ENCODE peak calls at places on chromosomes 16 and 17, in four cellular contexts. One of them, this sample, is unnamed.

GRCh38 chr16:919658-920631 is 50.8 kb downstream of the LMF1 start:
- DNase-seq in colonic mucosa: no peak
- DNase-seq in HFFc6: peak
- DNase-seq in psoas muscle: peak
- DNase-seq in this sample: no peak

GRCh38 chr16:56591377-56592060 is 2.2 kb downstream of the MT3 start:
- DNase-seq in psoas muscle: no peak
- DNase-seq in colonic mucosa: no peak
- DNase-seq in HFFc6: no peak
- DNase-seq in this sample: no peak

GRCh38 chr17:83192161-83192788 is 112.9 kb downstream of the METRNL start:
- DNase-seq in HFFc6: peak
- DNase-seq in psoas muscle: peak
- DNase-seq in colonic mucosa: peak
- DNase-seq in this sample: no peak

GRCh38 chr17:77045441-77046041 is 95.2 kb upstream of the SEC14L1 start:
- DNase-seq in psoas muscle: no peak
- DNase-seq in HFFc6: no peak
- DNase-seq in colonic mucosa: no peak
- DNase-seq in this sample: no peak

GRCh38 chr16:46620265-46621005 is 744 bp downstream of the SHCBP1 start:
- DNase-seq in colonic mucosa: peak
- DNase-seq in HFFc6: peak
- DNase-seq in psoas muscle: no peak
- DNase-seq in this sample: no peak

GRCh38 chr17:6496636-6497441 is 52.6 kb downstream of the PIMREG start:
- DNase-seq in colonic mucosa: no peak
- DNase-seq in psoas muscle: no peak
- DNase-seq in HFFc6: no peak
- DNase-seq in this sample: no peak

GRCh38 chr17:44321246-44322120 is 3.1 kb downstream of the SLC25A39 start:
- DNase-seq in HFFc6: no peak
- DNase-seq in psoas muscle: no peak
- DNase-seq in colonic mucosa: no peak
- DNase-seq in this sample: no peak

GRCh38 chr17:77728871-77729270 is 229.6 kb upstream of the TNRC6C start:
- DNase-seq in psoas muscle: no peak
- DNase-seq in colonic mucosa: peak
- DNase-seq in HFFc6: no peak
- DNase-seq in this sample: no peak

GRCh38 chr17:5513610-5514009 is 27.2 kb downstream of the MIS12 start:
- DNase-seq in colonic mucosa: no peak
- DNase-seq in HFFc6: no peak
- DNase-seq in psoas muscle: no peak
- DNase-seq in this sample: no peak

GRCh38 chr17:39225974-39226683 is 384 bp upstream of the STAC2 start:
- DNase-seq in colonic mucosa: peak
- DNase-seq in HFFc6: no peak
- DNase-seq in psoas muscle: peak
- DNase-seq in this sample: no peak

GRCh38 chr16:12538667-12539081 is 265.0 kb downstream of the CPPED1 start:
- DNase-seq in colonic mucosa: no peak
- DNase-seq in HFFc6: no peak
- DNase-seq in psoas muscle: no peak
- DNase-seq in this sample: no peak

GRCh38 chr16:68085259-68086071 is at the start of gene NFATC3:
- DNase-seq in colonic mucosa: peak
- DNase-seq in psoas muscle: peak
- DNase-seq in HFFc6: peak
- DNase-seq in this sample: peak

GRCh38 chr16:68901910-68902309 is 58.6 kb downstream of the TANGO6 start:
- DNase-seq in psoas muscle: no peak
- DNase-seq in colonic mucosa: no peak
- DNase-seq in HFFc6: peak
- DNase-seq in this sample: no peak

GRCh38 chr17:78839762-78840529 is 668 bp downstream of the USP36 start:
- DNase-seq in HFFc6: peak
- DNase-seq in psoas muscle: peak
- DNase-seq in colonic mucosa: peak
- DNase-seq in this sample: no peak

GRCh38 chr16:12819126-12820117 is 15.7 kb upstream of the CPPED1 start:
- DNase-seq in HFFc6: peak
- DNase-seq in psoas muscle: peak
- DNase-seq in colonic mucosa: peak
- DNase-seq in this sample: peak

GRCh38 chr16:24550295-24550694 is 10.9 kb downstream of the RBBP6 start:
- DNase-seq in psoas muscle: no peak
- DNase-seq in colonic mucosa: no peak
- DNase-seq in HFFc6: no peak
- DNase-seq in this sample: no peak

DNA sequence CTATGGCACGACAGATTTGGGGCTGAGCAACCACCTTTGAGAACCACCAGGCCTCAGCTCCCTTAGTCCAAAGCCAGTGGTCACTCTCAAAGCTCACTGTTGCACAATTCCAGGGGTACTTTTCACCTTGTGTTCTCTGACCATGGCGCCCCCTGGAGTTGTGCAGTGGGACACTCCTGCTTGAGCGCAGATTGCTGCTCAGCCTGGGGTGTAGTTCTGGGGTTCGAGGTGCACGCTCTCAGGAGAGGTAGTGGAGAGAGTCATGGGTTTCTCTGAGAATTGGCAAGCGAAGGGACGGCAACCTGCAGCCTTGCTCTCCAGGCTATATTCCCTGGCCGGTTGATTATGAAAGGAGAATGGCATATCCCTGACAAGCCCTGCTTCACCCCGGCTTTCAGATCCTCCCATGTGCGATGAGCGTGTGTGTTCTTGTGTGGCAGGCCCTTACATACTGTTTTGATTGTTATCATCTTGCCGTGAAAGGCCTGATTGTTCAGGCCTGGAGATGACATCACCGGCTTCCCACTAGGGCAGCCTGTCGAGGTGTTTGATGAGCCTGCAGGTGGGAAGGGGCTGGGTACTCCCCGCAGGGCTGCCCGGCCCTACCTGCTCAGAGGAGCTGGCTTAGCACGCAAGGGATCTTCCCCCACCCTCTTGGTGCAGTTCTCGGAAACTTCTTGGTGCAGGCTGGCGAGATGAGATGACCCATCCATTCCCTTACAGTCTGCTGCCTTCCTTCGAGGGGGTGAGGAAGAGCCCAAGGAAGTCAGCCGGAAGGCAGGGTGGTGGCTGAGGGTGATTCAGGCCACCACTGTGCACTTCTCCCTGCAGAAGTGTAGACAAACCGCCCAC is 431.2 kb downstream of the SLC39A11 start:
- DNase-seq in HFFc6: no peak
- DNase-seq in colonic mucosa: no peak
- DNase-seq in psoas muscle: no peak
- DNase-seq in this sample: no peak
- TF ChIP-seq CTCF in HFFc6: peak
- TF ChIP-seq CTCF in colonic mucosa: no peak
- TF ChIP-seq CTCF in psoas muscle: no peak
- TF ChIP-seq CTCF in this sample: no peak

GRCh38 chr17:1203111-1203966 is 23.6 kb upstream of the ABR start:
- DNase-seq in colonic mucosa: peak
- DNase-seq in psoas muscle: peak
- DNase-seq in HFFc6: peak
- DNase-seq in this sample: peak
- TF ChIP-seq CTCF in colonic mucosa: no peak
- TF ChIP-seq CTCF in psoas muscle: no peak
- TF ChIP-seq CTCF in HFFc6: no peak
- TF ChIP-seq CTCF in this sample: no peak

GRCh38 chr16:75588716-75589115 is 22.5 kb downstream of the GABARAPL2 start:
- DNase-seq in psoas muscle: no peak
- DNase-seq in HFFc6: no peak
- DNase-seq in colonic mucosa: no peak
- DNase-seq in this sample: no peak

GRCh38 chr16:75589301-75589700 is 23.1 kb downstream of the GABARAPL2 start:
- DNase-seq in colonic mucosa: no peak
- DNase-seq in psoas muscle: peak
- DNase-seq in HFFc6: no peak
- DNase-seq in this sample: no peak

GRCh38 chr16:75593825-75594820 is 27.9 kb downstream of the GABARAPL2 start:
- DNase-seq in HFFc6: peak
- DNase-seq in psoas muscle: no peak
- DNase-seq in colonic mucosa: no peak
- DNase-seq in this sample: no peak

GRCh38 chr16:75593308-75593707 is 27.1 kb downstream of the GABARAPL2 start:
- DNase-seq in colonic mucosa: no peak
- DNase-seq in HFFc6: no peak
- DNase-seq in psoas muscle: no peak
- DNase-seq in this sample: no peak

DNA sequence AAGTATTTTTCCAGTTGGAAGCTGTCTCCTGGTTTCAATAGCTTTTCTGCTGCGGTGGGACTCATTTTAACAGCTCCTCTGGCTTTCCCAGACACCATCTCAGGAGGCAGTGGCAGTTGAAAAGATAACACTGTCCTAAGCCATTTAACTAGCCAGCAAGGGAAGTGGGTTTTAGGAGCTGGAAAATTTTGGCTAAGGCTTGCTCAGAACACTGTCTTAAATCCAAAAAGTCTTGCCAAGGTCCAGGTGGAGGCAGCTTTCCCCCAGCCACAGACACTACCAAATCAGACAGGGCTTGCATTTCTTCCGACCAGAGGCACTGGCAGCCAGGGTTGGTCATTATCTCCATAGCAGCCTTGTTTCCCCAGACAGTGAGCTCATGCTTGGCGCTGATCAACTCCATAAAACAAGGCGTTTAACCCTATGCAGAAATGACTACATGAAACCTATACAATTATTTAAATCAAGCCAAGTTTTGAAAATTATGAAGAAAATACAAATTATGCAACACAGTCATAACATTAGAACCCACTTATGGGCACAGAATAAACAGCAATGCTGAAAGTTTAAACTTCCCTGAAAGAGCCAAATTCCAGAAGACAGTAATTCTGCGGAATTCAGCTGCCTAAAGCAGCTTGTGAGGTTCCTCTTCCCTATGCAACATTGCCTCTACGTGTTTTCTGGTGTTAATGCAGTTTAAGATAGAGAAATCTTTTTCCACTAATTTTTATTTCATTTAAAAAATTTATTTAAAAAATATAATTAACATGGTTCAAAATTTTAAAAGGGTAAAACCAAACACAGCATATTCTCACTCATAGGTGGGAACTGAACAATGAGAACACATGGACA is 25.0 kb downstream of the GABARAPL2 start:
- DNase-seq in colonic mucosa: peak
- DNase-seq in psoas muscle: peak
- DNase-seq in HFFc6: peak
- DNase-seq in this sample: no peak
- TF ChIP-seq CTCF in colonic mucosa: no peak
- TF ChIP-seq CTCF in psoas muscle: no peak
- TF ChIP-seq CTCF in HFFc6: peak
- TF ChIP-seq CTCF in this sample: no peak

DNA sequence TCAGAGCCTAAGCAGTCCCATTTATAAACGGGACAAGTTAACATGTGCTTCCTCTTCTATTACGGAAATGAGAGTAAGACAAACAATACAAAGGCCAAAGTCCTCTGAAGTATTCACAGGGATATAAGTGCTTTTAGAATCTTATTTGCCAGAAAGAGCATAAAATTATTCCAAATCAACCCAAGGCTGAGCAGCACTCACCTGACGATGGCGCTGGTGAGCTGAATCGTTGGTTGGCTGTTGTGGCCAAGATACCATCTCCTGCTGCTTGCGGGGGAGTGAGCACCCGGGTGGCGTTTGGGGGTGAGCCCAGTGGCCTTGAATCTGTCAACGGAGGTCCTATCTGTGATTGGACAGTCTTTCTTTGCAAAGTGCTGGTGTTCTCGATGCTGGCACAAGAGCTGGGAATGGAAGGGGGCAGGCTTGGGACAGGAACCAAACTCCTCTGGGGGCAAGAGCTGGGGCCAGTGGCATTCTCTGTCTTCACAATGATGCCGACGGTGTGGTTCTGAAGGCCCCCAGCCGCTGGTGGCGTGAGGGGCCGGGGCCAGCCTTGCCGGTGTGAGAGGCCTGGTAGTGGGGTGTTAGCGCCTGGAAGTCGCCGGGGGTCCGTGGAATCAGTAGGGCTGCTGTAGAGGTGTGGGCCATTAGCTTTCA is 9.5 kb upstream of the DHRS13 start:
- DNase-seq in HFFc6: no peak
- DNase-seq in psoas muscle: no peak
- DNase-seq in colonic mucosa: peak
- DNase-seq in this sample: no peak
- TF ChIP-seq CTCF in HFFc6: peak
- TF ChIP-seq CTCF in psoas muscle: no peak
- TF ChIP-seq CTCF in colonic mucosa: peak
- TF ChIP-seq CTCF in this sample: no peak

GRCh38 chr16:85228463-85228862 is 116.2 kb upstream of the CIBAR2 start:
- DNase-seq in HFFc6: no peak
- DNase-seq in psoas muscle: no peak
- DNase-seq in colonic mucosa: no peak
- DNase-seq in this sample: no peak

GRCh38 chr16:85228970-85229430 is 116.7 kb upstream of the CIBAR2 start:
- DNase-seq in psoas muscle: no peak
- DNase-seq in colonic mucosa: no peak
- DNase-seq in HFFc6: no peak
- DNase-seq in this sample: no peak

GRCh38 chr16:85227262-85227923 is 115.1 kb upstream of the CIBAR2 start:
- DNase-seq in colonic mucosa: no peak
- DNase-seq in HFFc6: no peak
- DNase-seq in psoas muscle: no peak
- DNase-seq in this sample: no peak

GRCh38 chr16:85229869-85230416 is 117.7 kb upstream of the CIBAR2 start:
- DNase-seq in colonic mucosa: no peak
- DNase-seq in psoas muscle: no peak
- DNase-seq in HFFc6: no peak
- DNase-seq in this sample: no peak

DNA sequence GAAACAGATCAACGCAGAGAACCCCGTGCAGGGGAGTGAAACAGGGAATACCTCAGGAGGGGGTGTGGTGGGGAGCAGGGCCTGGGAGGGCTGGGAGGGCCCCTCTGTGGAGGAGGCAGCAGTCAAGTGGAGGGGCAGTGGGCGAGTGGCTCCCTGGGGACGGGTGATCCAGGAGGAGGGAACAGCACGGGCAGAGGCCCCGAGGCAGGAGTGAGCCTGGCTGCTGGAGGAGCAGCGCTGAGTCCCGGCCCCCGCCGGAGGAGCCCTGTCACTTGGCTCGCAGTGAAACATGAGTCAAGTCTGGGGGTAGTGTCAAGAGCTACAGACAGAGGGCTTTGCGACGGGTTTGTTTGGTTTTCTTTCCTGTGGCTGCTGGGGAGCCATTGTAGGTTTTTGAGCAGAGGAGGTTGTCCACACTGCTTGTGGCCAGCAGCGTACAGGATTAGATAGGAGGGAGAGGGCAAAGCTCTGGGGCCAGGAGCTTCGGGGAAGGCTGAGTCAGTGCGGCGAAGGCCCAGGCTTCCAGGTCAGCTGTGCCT is 115.7 kb upstream of the CIBAR2 start:
- DNase-seq in HFFc6: peak
- DNase-seq in psoas muscle: no peak
- DNase-seq in colonic mucosa: no peak
- DNase-seq in this sample: no peak
- TF ChIP-seq CTCF in HFFc6: no peak
- TF ChIP-seq CTCF in psoas muscle: no peak
- TF ChIP-seq CTCF in colonic mucosa: no peak
- TF ChIP-seq CTCF in this sample: no peak

GRCh38 chr17:19237389-19238166 is 412 bp downstream of the EPN2 start:
- DNase-seq in HFFc6: peak
- DNase-seq in colonic mucosa: peak
- DNase-seq in psoas muscle: peak
- DNase-seq in this sample: no peak
- TF ChIP-seq CTCF in HFFc6: peak
- TF ChIP-seq CTCF in colonic mucosa: peak
- TF ChIP-seq CTCF in psoas muscle: no peak
- TF ChIP-seq CTCF in this sample: no peak

GRCh38 chr17:50848039-50848438 is 12.7 kb downstream of the WFIKKN2 start:
- DNase-seq in psoas muscle: no peak
- DNase-seq in colonic mucosa: no peak
- DNase-seq in HFFc6: no peak
- DNase-seq in this sample: no peak
- TF ChIP-seq CTCF in psoas muscle: peak
- TF ChIP-seq CTCF in colonic mucosa: no peak
- TF ChIP-seq CTCF in HFFc6: no peak
- TF ChIP-seq CTCF in this sample: no peak